ENCODE peak calls at places on chromosome 7, in four cellular contexts. T is pancreas, Q is heart left ventricle, V is body of pancreas. E is an unnamed sample. For H3K4me1, the result is how much of the 10 kb centered on the place peaks cover.

GRCh38 chr7:80977751-80978150 is 58.9 kb upstream of the SEMA3C start:
- DNase-seq in Q (no peak), V (no peak), T (no peak), E (no peak)

GRCh38 chr7:12257582-12257981 is 46.5 kb downstream of the TMEM106B start:
- DNase-seq in V (no peak), Q (no peak), T (no peak), E (no peak)

GRCh38 chr7:154296443-154296842 is 244.2 kb downstream of the DPP6 start:
- DNase-seq in V (no peak), T (no peak), Q (no peak), E (no peak)

GRCh38 chr7:151276651-151277590 is 28.4 kb upstream of the SMARCD3 start:
- DNase-seq in T (peak), V (peak), Q (peak), E (peak)

GRCh38 chr7:96481831-96482230 is 159.9 kb upstream of the SLC25A13 start:
- DNase-seq in Q (no peak), T (no peak), V (no peak), E (no peak)

GRCh38 chr7:141409911-141410329 is 141.3 kb upstream of the AGK start:
- DNase-seq in V (no peak), Q (no peak), T (no peak), E (no peak)

GRCh38 chr7:18508441-18509427 is 13.2 kb downstream of the HDAC9 start:
- DNase-seq in V (no peak), T (no peak), Q (no peak), E (no peak)

GRCh38 chr7:34136698-34137097 is 231.4 kb downstream of the BMPER start:
- DNase-seq in V (no peak), Q (no peak), T (no peak), E (no peak)

GRCh38 chr7:74012842-74013249 is 15.1 kb upstream of the ELN start:
- DNase-seq in V (no peak), T (no peak), Q (no peak), E (no peak)

GRCh38 chr7:82131224-82131623 is 312.4 kb downstream of the CACNA2D1 start:
- DNase-seq in Q (no peak), V (no peak), T (no peak), E (no peak)

GRCh38 chr7:7422641-7423040 is 113.0 kb downstream of the COL28A1 start:
- DNase-seq in T (no peak), Q (no peak), V (no peak), E (no peak)
- H3K4me3 ChIP-seq in T (no peak), Q (no peak), V (no peak), E (no peak)

GRCh38 chr7:84379446-84379845 is 184.9 kb upstream of the SEMA3A start:
- DNase-seq in V (no peak), Q (no peak), T (no peak), E (no peak)

GRCh38 chr7:84389242-84389641 is 194.7 kb upstream of the SEMA3A start:
- DNase-seq in V (no peak), Q (no peak), T (no peak), E (no peak)

DNA sequence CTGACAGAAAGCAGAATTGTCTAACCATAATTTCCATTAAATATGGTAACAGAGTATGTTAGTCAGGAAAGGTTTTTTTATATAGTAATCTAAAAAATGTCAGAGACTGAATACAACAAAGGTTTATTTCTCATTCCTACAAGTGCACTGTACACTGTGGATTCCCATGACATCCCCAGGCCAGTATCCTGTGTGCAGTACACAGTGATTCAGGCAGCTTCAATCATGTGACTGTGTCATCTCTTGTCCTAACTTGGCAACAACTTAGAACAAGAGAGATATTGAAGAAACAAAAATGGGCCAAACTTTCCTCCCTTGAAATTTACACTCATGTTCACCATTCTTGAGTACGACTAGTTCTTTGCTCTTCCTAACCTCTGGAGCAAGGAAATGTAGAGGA is 189.8 kb upstream of the SEMA3A start:
- DNase-seq in V (no peak), T (no peak), Q (no peak), E (no peak)
- H3K4me1 ChIP-seq in V (under half), T (under half), Q (under half), E (under half)

GRCh38 chr7:135114622-135115021 is 33.2 kb upstream of the TMEM140 start:
- DNase-seq in V (no peak), Q (no peak), T (no peak), E (no peak)
- H3K4me3 ChIP-seq in V (no peak), Q (no peak), T (no peak), E (no peak)

DNA sequence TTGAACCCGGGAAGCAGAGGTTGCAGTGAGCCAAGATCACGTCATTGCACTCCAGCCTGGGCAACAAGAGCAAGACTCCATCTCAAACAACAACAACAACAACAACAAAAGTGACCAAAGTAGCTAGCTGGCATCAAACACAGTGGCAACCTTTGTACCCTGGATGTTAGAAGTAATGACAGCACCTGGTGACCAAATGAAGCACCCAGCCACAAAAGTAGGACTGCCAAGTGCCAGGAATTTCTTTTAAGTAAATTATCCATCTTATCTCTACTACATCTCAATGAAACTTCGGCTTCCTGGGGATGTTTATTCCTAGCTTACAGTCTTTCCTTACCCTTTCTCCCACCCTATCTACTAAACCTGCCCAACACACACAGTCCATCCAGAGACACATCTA is 18.8 kb downstream of the SRPK2 start:
- DNase-seq in T (no peak), Q (no peak), V (no peak), E (no peak)
- H3K4me1 ChIP-seq in T (under half), Q (under half), V (under half), E (under half)

GRCh38 chr7:7352845-7353244 is 170.5 kb downstream of the C1GALT1 start:
- DNase-seq in T (no peak), V (no peak), Q (no peak), E (no peak)
- H3K4me3 ChIP-seq in T (no peak), V (no peak), Q (no peak), E (no peak)

GRCh38 chr7:50685445-50686070 is 97.1 kb downstream of the GRB10 start:
- DNase-seq in Q (no peak), V (no peak), T (no peak), E (no peak)
- H3K4me1 ChIP-seq in Q (under half), V (half or more), T (under half), E (under half)

DNA sequence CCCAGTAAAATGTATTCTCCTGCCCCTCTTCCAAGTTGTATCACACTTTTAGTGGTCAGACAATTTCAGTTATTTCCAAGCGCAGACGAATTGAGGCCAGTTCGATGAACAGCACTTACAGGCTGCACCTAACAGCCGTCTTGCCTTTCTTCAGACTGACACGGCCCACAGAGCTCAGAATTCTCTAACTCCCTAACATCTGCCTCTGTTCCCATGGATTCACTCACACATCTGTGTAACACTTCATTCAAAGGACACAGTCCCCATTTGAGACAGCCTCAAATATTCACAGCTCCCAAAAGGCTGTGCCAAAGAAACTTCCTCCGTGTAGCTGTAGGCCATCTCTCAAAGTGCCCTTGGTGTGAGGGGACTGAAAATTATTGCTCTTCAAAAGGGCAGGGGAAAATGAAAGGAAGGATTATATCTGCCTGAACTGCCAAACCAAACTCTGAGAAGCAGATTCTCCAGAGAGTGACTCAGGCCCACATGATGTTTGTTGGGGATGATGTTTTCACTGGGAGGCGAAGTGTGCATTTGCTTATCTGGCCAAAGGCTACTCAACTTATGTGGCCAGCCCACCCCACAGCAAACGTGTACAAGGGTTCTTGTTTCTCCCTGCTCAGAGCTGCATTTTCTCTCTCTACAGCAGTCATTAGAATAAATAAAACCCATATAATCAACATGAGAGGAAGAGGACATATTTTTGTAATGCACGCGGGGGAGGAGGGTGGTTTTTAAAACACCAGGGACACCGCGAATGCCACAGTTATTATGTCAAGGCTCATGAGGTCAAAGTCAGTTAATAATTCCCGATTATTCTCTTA is 302.4 kb upstream of the NFE2L3 start:
- DNase-seq in V (no peak), Q (peak), T (no peak), E (no peak)
- H3K4me3 ChIP-seq in V (no peak), Q (no peak), T (no peak), E (no peak)

DNA sequence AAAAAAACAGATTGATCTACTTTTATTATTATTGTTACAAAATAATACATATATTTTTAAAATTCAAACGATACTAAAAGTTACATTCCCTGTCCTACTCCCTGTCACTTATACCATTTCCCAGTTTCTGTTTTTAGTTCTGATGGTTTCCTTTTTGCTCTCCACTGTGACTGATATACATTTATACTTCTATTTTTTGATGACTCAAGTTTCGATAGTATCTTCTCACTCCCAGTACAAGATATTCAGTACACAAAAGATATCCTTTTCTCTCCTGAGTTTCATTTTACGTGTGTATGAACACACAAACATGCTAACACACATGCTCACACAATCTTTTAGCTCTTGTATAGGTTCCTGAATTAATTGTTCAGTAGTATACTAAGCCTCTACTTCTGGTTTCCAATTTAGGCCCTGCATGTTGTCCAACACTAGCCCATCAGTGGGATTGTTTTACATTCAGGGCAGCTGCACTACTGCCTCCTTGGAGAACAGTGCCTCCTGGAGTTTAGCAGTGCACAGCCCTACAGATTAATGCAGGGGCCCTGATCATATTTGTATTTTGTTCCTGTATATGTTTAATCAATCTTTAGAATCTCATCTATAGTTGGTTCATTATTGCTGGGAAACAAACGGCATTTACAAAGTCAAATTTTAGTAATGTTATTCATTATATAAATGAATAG is 131.0 kb downstream of the TES start:
- DNase-seq in V (peak), Q (no peak), T (no peak), E (no peak)
- H3K4me1 ChIP-seq in V (under half), Q (under half), T (under half), E (under half)

GRCh38 chr7:157274991-157275427 is 61.8 kb upstream of the DNAJB6 start:
- DNase-seq in T (no peak), Q (no peak), V (no peak), E (no peak)

GRCh38 chr7:157276091-157276561 is 60.7 kb upstream of the DNAJB6 start:
- DNase-seq in V (no peak), Q (no peak), T (no peak), E (no peak)

GRCh38 chr7:157278167-157278790 is 58.5 kb upstream of the DNAJB6 start:
- DNase-seq in Q (no peak), V (no peak), T (no peak), E (no peak)

GRCh38 chr7:157278791-157279678 is 57.8 kb upstream of the DNAJB6 start:
- DNase-seq in Q (peak), V (peak), T (peak), E (peak)

GRCh38 chr7:157276731-157277562 is 59.9 kb upstream of the DNAJB6 start:
- DNase-seq in Q (no peak), V (no peak), T (no peak), E (no peak)
- H3K4me3 ChIP-seq in Q (no peak), V (no peak), T (no peak), E (no peak)

E was measured in lower lobe of right lung.